ENCODE peak calls at places on chromosomes 16 and 17, in six cellular contexts. Y, N, K, P, I and V are unnamed samples.
A peak's percentile ranks its signal among the peaks of the same experiment; 100 is the strongest.

GRCh38 chr17:73759324-73760185 is 115.3 kb upstream of the SDK2 start:
- DNase-seq in Y (no peak), N (no peak), K (no peak), P (no peak), I (no peak), V (no peak)

GRCh38 chr17:49046912-49047311 is 49.7 kb downstream of the IGF2BP1 start:
- DNase-seq in Y (no peak), N (no peak), K (no peak), P (no peak), I (no peak), V (no peak)

GRCh38 chr17:21376585-21376834 is 353 bp downstream of the KCNJ12 start:
- DNase-seq in Y (no peak), N (no peak), K (no peak), P (no peak), I (no peak), V (no peak)

GRCh38 chr17:6241381-6241780 is 171.2 kb downstream of the WSCD1 start:
- DNase-seq in Y (no peak), N (no peak), K (no peak), P (no peak), I (no peak), V (no peak)

GRCh38 chr16:1932050-1933028 is 10.7 kb downstream of the MSRB1 start:
- DNase-seq in Y (no peak), N (no peak), K (peak; percentile 10), P (no peak), I (no peak), V (peak; percentile 20)

GRCh38 chr17:81958633-81959342 is 2.2 kb downstream of the NOTUM start:
- DNase-seq in Y (no peak), N (no peak), K (no peak), P (no peak), I (no peak), V (no peak)

GRCh38 chr16:55643161-55643970 is 12.4 kb upstream of the SLC6A2 start:
- DNase-seq in Y (no peak), N (no peak), K (no peak), P (no peak), I (no peak), V (no peak)

GRCh38 chr16:23124315-23124714 is 24.9 kb downstream of the USP31 start:
- DNase-seq in Y (peak; percentile 45), N (no peak), K (peak; percentile 90), P (peak; percentile 83), I (no peak), V (peak; percentile 52)

GRCh38 chr16:54241525-54241924 is 45.1 kb downstream of the IRX3 start:
- DNase-seq in Y (no peak), N (no peak), K (no peak), P (no peak), I (no peak), V (no peak)